ENCODE peak calls at places on chromosomes 6 and 20, in seven cellular contexts. L, E, T, U, H, C and S are unnamed samples.

GRCh38 chr6:11770546-11771466 is 7.8 kb downstream of the ADTRP start:
- DNase-seq in T (peak; percentile 98), L (peak; percentile 84), U (no peak), H (peak; percentile 92), E (peak; percentile 78), C (peak; percentile 100), S (peak; percentile 100)

GRCh38 chr6:1321715-1322114 is 9.8 kb downstream of the FOXQ1 start:
- DNase-seq in U (no peak), L (no peak), C (peak; percentile 96), H (no peak), E (no peak), T (peak; percentile 58), S (peak; percentile 33)

GRCh38 chr6:90154666-90155065 is 142.0 kb downstream of the BACH2 start:
- DNase-seq in C (no peak), L (no peak), T (no peak), E (no peak), U (no peak), H (no peak), S (no peak)

GRCh38 chr6:8017276-8017701 is 46.9 kb downstream of the BLOC1S5 start:
- DNase-seq in U (no peak), L (no peak), C (no peak), T (peak; percentile 53), H (no peak), E (no peak), S (no peak)

GRCh38 chr20:61924858-61925554 is 140.7 kb downstream of the TAF4 start:
- DNase-seq in T (no peak), E (no peak), H (no peak), C (no peak), L (no peak), U (no peak), S (no peak)

GRCh38 chr20:23415958-23416583 is 5.2 kb downstream of the NAPB start:
- DNase-seq in H (no peak), E (no peak), L (no peak), C (peak; percentile 21), U (no peak), T (peak; percentile 59), S (peak; percentile 70)

GRCh38 chr6:19669206-19669605 is 168.0 kb upstream of the ID4 start:
- DNase-seq in U (no peak), H (no peak), T (peak; percentile 15), E (no peak), C (peak; percentile 85), L (no peak), S (no peak)

GRCh38 chr20:58690851-58691250 is 1.7 kb upstream of the NPEPL1 start:
- DNase-seq in T (peak; percentile 83), H (no peak), U (no peak), C (peak; percentile 46), L (no peak), E (no peak), S (no peak)

GRCh38 chr6:39095578-39095977 is 19.4 kb downstream of the SAYSD1 start:
- DNase-seq in H (no peak), C (no peak), U (no peak), L (no peak), T (no peak), E (no peak), S (no peak)

GRCh38 chr20:11153819-11154218 is 480.0 kb upstream of the JAG1 start:
- DNase-seq in C (peak; percentile 44), L (no peak), U (no peak), T (peak; percentile 49), E (no peak), H (no peak), S (no peak)

GRCh38 chr6:155520078-155520477 is 64.4 kb upstream of the NOX3 start:
- DNase-seq in L (no peak), E (no peak), T (no peak), C (no peak), U (no peak), H (no peak), S (no peak)

GRCh38 chr6:319177-320131 is 27.2 kb downstream of the DUSP22 start:
- DNase-seq in E (no peak), U (no peak), C (no peak), T (no peak), H (no peak), L (no peak), S (no peak)

GRCh38 chr6:30752164-30752927 is 8.0 kb upstream of the IER3 start:
- DNase-seq in E (peak; percentile 87), U (no peak), L (peak; percentile 82), C (peak; percentile 100), H (peak; percentile 77), T (peak; percentile 98), S (peak; percentile 100)

GRCh38 chr6:2821554-2821953 is 20.1 kb downstream of the SERPINB1 start:
- DNase-seq in T (no peak), E (no peak), U (no peak), C (no peak), L (no peak), H (peak; percentile 15), S (no peak)

GRCh38 chr20:45974896-45975565 is 3.0 kb upstream of the ZNF335 start:
- DNase-seq in T (no peak), C (no peak), H (no peak), U (no peak), L (no peak), E (no peak), S (no peak)

GRCh38 chr6:148868314-148868713 is 121.5 kb downstream of the UST start:
- DNase-seq in U (no peak), C (peak; percentile 81), E (no peak), H (no peak), L (no peak), T (peak; percentile 73), S (peak; percentile 85)

GRCh38 chr6:129936329-129937165 is 75.4 kb upstream of the TMEM244 start:
- DNase-seq in C (peak; percentile 77), L (no peak), U (peak; percentile 49), E (no peak), T (peak; percentile 73), H (peak; percentile 67), S (peak; percentile 74)
- TF ChIP-seq CTCF in C (peak; percentile 36), L (peak; percentile 43), U (peak; percentile 75), E (no peak), T (peak; percentile 59), H (peak; percentile 44), S (peak; percentile 72)

GRCh38 chr6:111872521-111873177 is 603 bp downstream of the FYN start:
- DNase-seq in U (no peak), H (peak; percentile 42), L (peak; percentile 24), C (peak; percentile 55), T (peak; percentile 45), E (no peak), S (no peak)
- TF ChIP-seq CTCF in U (no peak), H (no peak), L (no peak), C (no peak), T (no peak), E (no peak), S (no peak)

DNA sequence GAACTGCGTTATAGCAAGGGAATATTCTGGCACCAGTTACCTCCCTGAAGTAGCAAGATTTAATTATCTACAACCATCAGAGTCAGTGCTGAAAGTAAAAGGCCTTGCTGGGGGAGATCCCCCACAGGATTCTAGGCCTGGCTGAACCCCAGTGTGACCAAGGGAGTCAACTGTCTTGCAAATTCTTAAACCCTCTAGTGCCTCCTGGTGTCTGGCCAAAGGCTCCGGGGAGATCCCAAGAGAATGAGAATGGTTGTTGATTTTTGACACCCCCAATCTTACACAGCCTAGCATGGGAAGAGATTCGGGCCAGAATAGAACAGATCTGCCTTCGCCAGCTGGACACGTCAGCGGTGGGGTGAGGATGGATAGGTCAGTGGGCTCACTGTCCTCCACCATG is 179.4 kb downstream of the ERMARD start:
- DNase-seq in U (no peak), C (no peak), T (peak; percentile 2), L (no peak), E (no peak), H (no peak), S (peak; percentile 16)
- TF ChIP-seq CTCF in U (peak; percentile 59), C (no peak), T (peak; percentile 23), L (no peak), E (no peak), H (no peak), S (peak; percentile 18)

DNA sequence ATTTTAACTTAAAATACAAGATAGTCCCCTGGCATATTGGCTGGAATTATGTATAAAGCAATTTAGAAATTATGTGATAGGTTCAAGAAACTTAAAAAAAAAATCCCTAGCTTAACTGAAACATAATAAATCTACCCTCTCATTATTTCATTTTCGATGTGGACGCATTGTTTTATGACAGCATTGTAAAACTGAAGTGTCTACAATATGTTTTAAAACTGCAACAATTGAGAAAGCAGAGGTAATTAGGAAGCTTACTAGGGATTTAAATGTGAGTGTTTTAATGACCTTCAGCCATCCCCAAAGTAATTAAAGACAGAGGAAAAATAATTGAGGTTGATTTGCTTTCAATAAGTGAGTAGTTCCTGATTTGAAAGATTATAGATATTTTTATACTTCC is 776.0 kb downstream of the TBC1D32 start:
- DNase-seq in U (no peak), E (no peak), L (no peak), C (no peak), T (no peak), H (no peak), S (no peak)
- TF ChIP-seq CTCF in U (no peak), E (no peak), L (no peak), C (no peak), T (no peak), H (no peak), S (no peak)

GRCh38 chr20:32461836-32462600 is 103.9 kb downstream of the ASXL1 start:
- DNase-seq in U (no peak), E (no peak), L (no peak), T (no peak), C (no peak), H (no peak), S (no peak)

GRCh38 chr20:32465092-32465900 is 107.2 kb downstream of the ASXL1 start:
- DNase-seq in L (no peak), T (peak; percentile 94), U (peak; percentile 98), E (no peak), H (peak; percentile 91), C (peak; percentile 73), S (peak; percentile 62)

GRCh38 chr20:32463642-32464400 is 105.7 kb downstream of the ASXL1 start:
- DNase-seq in H (peak; percentile 85), U (no peak), L (no peak), E (no peak), T (no peak), C (no peak), S (no peak)

GRCh38 chr20:32464401-32465091 is 106.4 kb downstream of the ASXL1 start:
- DNase-seq in E (no peak), H (no peak), T (no peak), L (no peak), C (no peak), U (no peak), S (no peak)

DNA sequence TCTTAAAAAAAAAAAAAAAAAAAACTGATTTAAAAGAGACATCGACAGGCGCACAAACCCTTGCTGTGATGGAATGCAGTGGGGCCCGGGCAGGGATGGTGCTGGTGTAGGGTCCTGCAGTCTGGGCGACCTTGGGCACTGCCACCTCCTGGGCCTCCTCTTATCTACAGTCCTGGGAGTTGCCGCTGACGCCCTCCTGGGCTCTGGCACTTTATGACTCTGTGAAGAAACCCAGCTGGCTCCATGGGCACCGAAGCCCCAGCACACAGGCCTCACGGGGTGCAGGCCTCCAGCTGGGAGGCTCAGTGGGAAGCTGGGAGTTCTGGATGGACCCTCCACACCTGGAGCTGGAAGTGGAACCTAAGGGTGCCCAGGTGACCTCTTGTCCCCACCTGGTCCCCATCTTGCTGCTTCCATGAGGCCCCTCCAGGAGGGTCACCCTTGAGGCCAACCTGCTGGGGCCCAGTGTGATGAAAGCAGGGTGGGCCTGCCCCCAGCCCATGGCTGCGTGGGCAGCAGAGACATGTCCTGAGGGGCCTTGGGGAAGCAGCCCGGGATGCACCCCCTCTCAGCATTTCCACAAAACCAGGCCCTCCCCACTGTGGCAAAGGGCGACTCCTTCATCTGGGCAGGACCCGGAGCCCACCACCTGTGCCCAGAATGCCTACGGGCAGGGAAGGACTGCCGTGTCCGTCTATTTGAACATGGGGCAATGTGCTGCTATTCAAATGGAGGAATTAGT is 104.9 kb downstream of the ASXL1 start:
- DNase-seq in U (no peak), C (no peak), E (no peak), T (no peak), L (no peak), H (peak; percentile 79), S (no peak)
- TF ChIP-seq CTCF in U (no peak), C (no peak), E (no peak), T (no peak), L (no peak), H (no peak), S (no peak)